ENCODE peak calls at places on chromosomes 12 and 14, in five cellular contexts. A, U, G, M and Z are unnamed samples.

GRCh38 chr14:51386983-51387730 is 147.1 kb downstream of the TMX1 start:
- ATAC-seq in M (no peak), G (no peak), A (no peak), U (peak), Z (no peak)

GRCh38 chr12:65200007-65200665 is 30.8 kb downstream of the LEMD3 start:
- ATAC-seq in U (no peak), M (peak), G (no peak), A (no peak), Z (peak)

GRCh38 chr12:77974643-77975042 is 143.9 kb downstream of the NAV3 start:
- ATAC-seq in U (no peak), G (no peak), M (no peak), A (no peak), Z (no peak)

GRCh38 chr14:70189678-70190077 is 927 bp upstream of the SLC8A3 start:
- ATAC-seq in U (no peak), A (no peak), M (no peak), G (no peak), Z (no peak)

GRCh38 chr12:1351926-1352325 is 242.5 kb downstream of the FBXL14 start:
- ATAC-seq in A (no peak), G (no peak), U (no peak), M (no peak), Z (no peak)

GRCh38 chr12:5511644-5512584 is 80.0 kb downstream of the NTF3 start:
- ATAC-seq in M (no peak), G (no peak), U (no peak), A (no peak), Z (no peak)

GRCh38 chr12:68406134-68406576 is 74.0 kb upstream of the MDM1 start:
- ATAC-seq in G (no peak), M (no peak), U (peak), A (peak), Z (no peak)

GRCh38 chr14:22821193-22822016 is 6.2 kb upstream of the SLC7A7 start:
- ATAC-seq in A (no peak), M (no peak), G (no peak), U (no peak), Z (no peak)

GRCh38 chr12:26895672-26896071 is 42.1 kb downstream of the INTS13 start:
- ATAC-seq in M (no peak), A (no peak), G (no peak), U (no peak), Z (no peak)

GRCh38 chr12:131511391-131511802 is 199.5 kb upstream of the SFSWAP start:
- ATAC-seq in A (peak), G (peak), U (no peak), M (peak), Z (peak)

GRCh38 chr12:122820838-122821271 is 14.4 kb upstream of the HIP1R start:
- ATAC-seq in M (no peak), A (no peak), U (no peak), G (no peak), Z (no peak)